ENCODE peak calls at places on chromosomes 3 and 15, in five cellular contexts. J is heart left ventricle; I is naive thymus-derived CD4-positive, alpha-beta T cell; L is sigmoid colon; M is prostate gland. O is an unnamed sample.

GRCh38 chr15:99104788-99105515 is at the start of gene SYNM:
- DNase-seq in M (peak; percentile 63), J (peak; percentile 92), L (peak; percentile 94), I (peak; percentile 72), O (no peak)

GRCh38 chr3:24793896-24794295 is 299.2 kb upstream of the THRB start:
- DNase-seq in M (no peak), I (no peak), L (no peak), J (no peak), O (no peak)

GRCh38 chr3:20028846-20029430 is 11.3 kb upstream of the KAT2B start:
- DNase-seq in I (no peak), L (no peak), M (no peak), J (no peak), O (no peak)

GRCh38 chr15:69826818-69827174 is 270.9 kb downstream of the TLE3 start:
- DNase-seq in I (no peak), J (no peak), M (no peak), L (no peak), O (no peak)

GRCh38 chr3:11452312-11452711 is 180.1 kb downstream of the ATG7 start:
- DNase-seq in J (no peak), M (no peak), I (no peak), L (no peak), O (no peak)

GRCh38 chr3:194690501-194691372 is 5.1 kb downstream of the FAM43A start:
- DNase-seq in I (no peak), J (peak; percentile 41), L (no peak), M (no peak), O (no peak)

GRCh38 chr15:63517614-63518013 is 13.2 kb downstream of the USP3 start:
- DNase-seq in J (no peak), I (no peak), M (peak; percentile 23), L (no peak), O (no peak)

GRCh38 chr3:133881987-133882825 is 13.5 kb downstream of the RAB6B start:
- DNase-seq in I (peak; percentile 15), M (no peak), L (no peak), J (no peak), O (no peak)

GRCh38 chr3:185423178-185423577 is 60.2 kb downstream of the MAP3K13 start:
- DNase-seq in L (no peak), J (peak; percentile 37), M (no peak), I (no peak), O (no peak)

GRCh38 chr3:161672478-161672877 is 175.9 kb downstream of the OTOL1 start:
- DNase-seq in M (peak; percentile 10), J (peak; percentile 41), I (no peak), L (no peak), O (no peak)

GRCh38 chr3:4907647-4908046 is 71.6 kb upstream of the BHLHE40 start:
- DNase-seq in L (no peak), M (no peak), I (no peak), J (no peak), O (no peak)

GRCh38 chr3:165491487-165491886 is 295.3 kb upstream of the SLITRK3 start:
- DNase-seq in I (no peak), J (no peak), L (no peak), M (no peak), O (no peak)

GRCh38 chr3:4492240-4493007 is 724 bp upstream of the ITPR1 start:
- DNase-seq in L (peak; percentile 86), J (peak; percentile 63), I (peak; percentile 41), M (peak; percentile 65), O (peak; percentile 33)

GRCh38 chr3:127428344-127429001 is 140.6 kb upstream of the PRR20G start:
- DNase-seq in M (no peak), I (peak; percentile 8), L (peak; percentile 13), J (no peak), O (no peak)

GRCh38 chr3:72227536-72228070 is 442.7 kb upstream of the PROK2 start:
- DNase-seq in M (no peak), L (no peak), J (no peak), I (no peak), O (no peak)

GRCh38 chr3:150409125-150409526 is 1.0 kb downstream of the TSC22D2 start:
- DNase-seq in L (no peak), I (no peak), M (peak; percentile 35), J (no peak), O (no peak)

GRCh38 chr15:87354661-87355410 is 901.7 kb downstream of the NTRK3 start:
- DNase-seq in M (no peak), J (no peak), I (no peak), L (no peak), O (peak; percentile 66)

GRCh38 chr3:66172394-66172793 is 48.4 kb upstream of the SLC25A26 start:
- DNase-seq in L (no peak), I (no peak), M (no peak), J (no peak), O (no peak)

GRCh38 chr3:126548556-126549466 is 9.9 kb downstream of the C3orf22 start:
- DNase-seq in M (no peak), J (peak; percentile 7), L (peak; percentile 34), I (no peak), O (no peak)

GRCh38 chr3:124032351-124032880 is 40.5 kb upstream of the ROPN1 start:
- DNase-seq in L (peak; percentile 73), I (no peak), M (no peak), J (peak; percentile 78), O (no peak)

GRCh38 chr3:53775834-53776251 is 70.4 kb downstream of the CHDH start:
- DNase-seq in I (no peak), L (no peak), M (no peak), J (no peak), O (no peak)

GRCh38 chr15:72865486-72865885 is 81.9 kb upstream of the ADPGK start:
- DNase-seq in I (no peak), J (no peak), L (no peak), M (no peak), O (no peak)

GRCh38 chr3:57128863-57129602 is 36.1 kb downstream of the IL17RD start:
- DNase-seq in M (no peak), J (no peak), L (no peak), I (no peak), O (no peak)

GRCh38 chr3:16079519-16079918 is 95.0 kb upstream of the GALNT15 start:
- DNase-seq in L (no peak), I (no peak), J (no peak), M (no peak), O (no peak)

GRCh38 chr3:188605231-188605630 is 451.3 kb downstream of the LPP start:
- DNase-seq in L (no peak), I (no peak), J (no peak), M (no peak), O (no peak)

GRCh38 chr3:129104051-129104450 is 17.6 kb downstream of the RAB43 start:
- DNase-seq in L (no peak), J (no peak), I (no peak), M (no peak), O (no peak)

GRCh38 chr15:35443376-35443775 is 102.6 kb downstream of the DPH6 start:
- DNase-seq in J (no peak), I (no peak), M (no peak), L (no peak), O (no peak)

GRCh38 chr3:47083786-47084185 is 80.1 kb downstream of the SETD2 start:
- DNase-seq in M (no peak), L (no peak), J (no peak), I (no peak), O (no peak)

GRCh38 chr3:111068574-111068973 is 3.0 kb upstream of the NECTIN3 start:
- DNase-seq in L (no peak), I (no peak), M (no peak), J (no peak), O (no peak)

GRCh38 chr3:82641701-82642100 is 880.3 kb upstream of the GBE1 start:
- DNase-seq in M (no peak), L (no peak), J (no peak), I (no peak), O (peak; percentile 13)

GRCh38 chr15:44157679-44158078 is 37.4 kb downstream of the FRMD5 start:
- DNase-seq in J (no peak), L (no peak), M (no peak), I (no peak), O (peak; percentile 13)

GRCh38 chr3:4493931-4494806 is 1.0 kb downstream of the ITPR1 start:
- DNase-seq in I (peak; percentile 34), L (peak; percentile 79), M (no peak), J (peak; percentile 38), O (no peak)

GRCh38 chr15:69049976-69050375 is 35.5 kb downstream of the NOX5 start:
- DNase-seq in J (no peak), L (no peak), M (no peak), I (no peak), O (no peak)

GRCh38 chr3:125142418-125142778 is 70.2 kb downstream of the SLC12A8 start:
- DNase-seq in J (no peak), L (no peak), M (no peak), I (no peak), O (no peak)

GRCh38 chr3:125144653-125145314 is 67.8 kb downstream of the SLC12A8 start:
- DNase-seq in M (no peak), J (no peak), L (peak; percentile 48), I (no peak), O (no peak)

GRCh38 chr3:125141596-125142417 is 70.7 kb downstream of the SLC12A8 start:
- DNase-seq in I (peak; percentile 83), L (peak; percentile 84), J (peak; percentile 84), M (peak; percentile 14), O (no peak)

GRCh38 chr3:125143982-125144652 is 68.4 kb downstream of the SLC12A8 start:
- DNase-seq in I (no peak), L (peak; percentile 62), M (no peak), J (peak; percentile 49), O (no peak)

DNA sequence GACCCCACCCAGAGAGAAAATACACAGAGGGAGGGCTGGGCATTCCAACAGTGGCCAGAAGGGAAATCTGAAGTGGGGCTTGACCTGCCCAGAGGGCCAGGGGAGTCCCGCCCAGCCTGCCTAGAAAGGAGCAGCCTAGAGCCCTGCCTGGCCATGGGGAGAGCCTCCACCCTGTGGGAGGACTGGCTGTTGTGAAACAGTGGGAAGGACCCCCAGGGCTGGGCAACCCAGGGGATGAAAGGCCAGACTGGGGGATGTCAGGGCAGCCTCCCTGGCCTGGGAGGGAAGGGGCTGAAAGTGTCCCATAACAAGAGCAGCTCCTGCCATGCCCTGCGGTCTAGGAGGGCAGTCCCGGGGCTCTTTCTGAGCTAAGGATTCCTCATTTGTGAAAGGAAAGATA is 69.0 kb downstream of the SLC12A8 start:
- DNase-seq in L (no peak), I (no peak), M (no peak), J (no peak), O (no peak)
- H3K4me1 ChIP-seq in L (peaks cover 23% of the 10 kb centered on the region), I (peaks cover 22% of the 10 kb centered on the region), M (peaks cover 4% of the 10 kb centered on the region), J (peaks cover 39% of the 10 kb centered on the region), O (peaks cover 10% of the 10 kb centered on the region)

DNA sequence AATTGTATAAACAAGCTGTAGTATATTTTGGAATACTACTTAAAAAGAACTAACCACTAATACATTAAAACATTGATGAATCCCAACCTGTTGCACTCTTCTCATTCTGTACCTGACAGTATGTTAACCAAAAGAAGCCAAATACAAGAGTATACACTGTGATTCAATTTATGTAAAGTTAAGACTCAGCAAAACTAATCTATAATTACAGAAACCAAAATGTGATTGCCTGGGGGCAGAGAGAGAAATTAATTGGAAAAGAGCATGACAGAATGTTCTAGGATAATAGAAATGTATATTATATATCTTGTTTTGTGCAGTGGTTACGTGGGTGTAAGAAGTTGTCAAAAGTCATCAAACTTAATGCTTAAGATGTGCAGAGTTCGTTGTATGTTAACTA is 31.1 kb downstream of the PIK3CA start:
- DNase-seq in M (no peak), I (no peak), J (no peak), L (no peak), O (no peak)
- H3K4me1 ChIP-seq in M (peaks cover 2% of the 10 kb centered on the region), I (peaks cover 28% of the 10 kb centered on the region), J (peaks cover 40% of the 10 kb centered on the region), L (peaks cover 71% of the 10 kb centered on the region), O (peaks cover 6% of the 10 kb centered on the region)

GRCh38 chr15:90097475-90097874 is 4.8 kb downstream of the IDH2 start:
- DNase-seq in L (no peak), I (peak; percentile 59), J (no peak), M (no peak), O (no peak)
- H3K4me1 ChIP-seq in L (peaks cover 72% of the 10 kb centered on the region), I (peaks cover 65% of the 10 kb centered on the region), J (peaks cover 15% of the 10 kb centered on the region), M (peaks cover 22% of the 10 kb centered on the region), O (peaks cover 33% of the 10 kb centered on the region)

GRCh38 chr15:91860498-91860897 is 7.0 kb downstream of the SLCO3A1 start:
- DNase-seq in L (no peak), I (no peak), J (no peak), M (no peak), O (no peak)
- H3K4me1 ChIP-seq in L (no peaks in the 10 kb centered on the region), I (peaks cover 84% of the 10 kb centered on the region), J (peaks cover 36% of the 10 kb centered on the region), M (no peaks in the 10 kb centered on the region), O (peaks cover 49% of the 10 kb centered on the region)